ENCODE peak calls at places on chromosome 11, in eight cellular contexts. Y is myocyte; D is fibroblast of gingiva; Z is A549; A is WTC11; G is stimulated activated CD8-positive, alpha-beta memory T cell treated with anti-CD3 and anti-CD28 coated beads, Interleukin-2, amount 100 ng/mL, for 1 hour; E is foreskin fibroblast; S is central memory CD4-positive, alpha-beta T cell. B is an unnamed sample.

GRCh38 chr11:1763336-1763795 is 361 bp downstream of the CTSD start:
- DNase-seq in Y (no peak), D (no peak), Z (no peak), A (no peak), G (no peak), E (no peak), S (no peak), B (no peak)

GRCh38 chr11:44979536-44980399 is 29.1 kb upstream of the TP53I11 start:
- DNase-seq in Y (no peak), D (no peak), Z (peak; percentile 92), A (no peak), G (no peak), E (no peak), S (no peak), B (no peak)

GRCh38 chr11:70834277-70834940 is 418.0 kb downstream of the SHANK2 start:
- DNase-seq in Y (no peak), D (no peak), Z (no peak), A (peak; percentile 75), G (no peak), E (no peak), S (no peak), B (no peak)

GRCh38 chr11:35675901-35676610 is 13.5 kb downstream of the TRIM44 start:
- DNase-seq in Y (peak; percentile 78), D (peak; percentile 39), Z (no peak), A (no peak), G (no peak), E (no peak), S (no peak), B (no peak)

GRCh38 chr11:131760191-131760951 is 390.0 kb downstream of the NTM start:
- DNase-seq in Y (peak; percentile 72), D (no peak), Z (no peak), A (peak; percentile 64), G (no peak), E (peak; percentile 87), S (no peak), B (no peak)

GRCh38 chr11:130865091-130865771 is 51.0 kb downstream of the SNX19 start:
- DNase-seq in Y (peak; percentile 92), D (peak; percentile 53), Z (no peak), A (no peak), G (no peak), E (no peak), S (no peak), B (no peak)

GRCh38 chr11:105297463-105297862 is 157.9 kb upstream of the CARD18 start:
- DNase-seq in Y (peak; percentile 8), D (no peak), Z (no peak), A (no peak), G (no peak), E (peak; percentile 48), S (no peak), B (no peak)

GRCh38 chr11:99893803-99894202 is 793.3 kb upstream of the ARHGAP42 start:
- DNase-seq in Y (peak; percentile 73), D (no peak), Z (no peak), A (no peak), G (no peak), E (no peak), S (no peak), B (no peak)

GRCh38 chr11:36070215-36070976 is 126.5 kb downstream of the LDLRAD3 start:
- DNase-seq in Y (no peak), D (no peak), Z (no peak), A (peak; percentile 31), G (no peak), E (no peak), S (no peak), B (no peak)

B was measured in naive thymus-derived CD4-positive, alpha-beta T cell.